ENCODE peak calls at places on chromosomes 13 and 19, in four cellular contexts. One of them, this sample, is unnamed. For H3K27me3, the result is how much of the 10 kb centered on the place peaks cover.

GRCh38 chr19:35862528-35862927 is 5.8 kb downstream of the KIRREL2 start:
- DNase-seq in AG04450: no peak
- DNase-seq in HAP-1: no peak
- DNase-seq in H9: no peak
- DNase-seq in this sample: no peak

GRCh38 chr19:43532962-43533545 is at the start of gene ZNF575:
- DNase-seq in AG04450: peak
- DNase-seq in HAP-1: peak
- DNase-seq in H9: peak
- DNase-seq in this sample: peak

GRCh38 chr19:38062959-38063786 is 156.2 kb downstream of the SIPA1L3 start:
- DNase-seq in AG04450: no peak
- DNase-seq in HAP-1: no peak
- DNase-seq in H9: no peak
- DNase-seq in this sample: peak

GRCh38 chr13:93217701-93218100 is 8.9 kb upstream of the GPC6 start:
- DNase-seq in AG04450: no peak
- DNase-seq in HAP-1: peak
- DNase-seq in H9: no peak
- DNase-seq in this sample: no peak

GRCh38 chr13:55106509-55106908 is 2034.2 kb upstream of the PRR20A start:
- DNase-seq in AG04450: no peak
- DNase-seq in HAP-1: no peak
- DNase-seq in H9: no peak
- DNase-seq in this sample: no peak

GRCh38 chr13:112510002-112510780 is 77.8 kb downstream of the TUBGCP3 start:
- DNase-seq in AG04450: peak
- DNase-seq in HAP-1: peak
- DNase-seq in H9: peak
- DNase-seq in this sample: no peak

GRCh38 chr13:53010374-53011105 is 18.1 kb upstream of the OLFM4 start:
- DNase-seq in AG04450: no peak
- DNase-seq in HAP-1: no peak
- DNase-seq in H9: no peak
- DNase-seq in this sample: no peak

GRCh38 chr19:18856385-18857126 is 24.8 kb downstream of the UPF1 start:
- DNase-seq in AG04450: no peak
- DNase-seq in HAP-1: peak
- DNase-seq in H9: no peak
- DNase-seq in this sample: no peak

GRCh38 chr13:24625870-24626419 is 54.3 kb upstream of the ATP12A start:
- DNase-seq in AG04450: no peak
- DNase-seq in HAP-1: no peak
- DNase-seq in H9: no peak
- DNase-seq in this sample: no peak

GRCh38 chr13:21318891-21319532 is 140.1 kb downstream of the ZDHHC20 start:
- DNase-seq in AG04450: no peak
- DNase-seq in HAP-1: no peak
- DNase-seq in H9: no peak
- DNase-seq in this sample: no peak

GRCh38 chr19:42185281-42185680 is 32.2 kb downstream of the DEDD2 start:
- DNase-seq in AG04450: no peak
- DNase-seq in HAP-1: no peak
- DNase-seq in H9: no peak
- DNase-seq in this sample: no peak

GRCh38 chr13:107266657-107267056 is 698.7 kb upstream of the ARGLU1 start:
- DNase-seq in AG04450: no peak
- DNase-seq in HAP-1: no peak
- DNase-seq in H9: no peak
- DNase-seq in this sample: no peak

GRCh38 chr13:60591348-60591747 is 194.3 kb downstream of the TDRD3 start:
- DNase-seq in AG04450: no peak
- DNase-seq in HAP-1: peak
- DNase-seq in H9: no peak
- DNase-seq in this sample: no peak

GRCh38 chr13:62387642-62388041 is 972.0 kb upstream of the PCDH20 start:
- DNase-seq in AG04450: peak
- DNase-seq in HAP-1: no peak
- DNase-seq in H9: no peak
- DNase-seq in this sample: no peak

GRCh38 chr19:34173145-34173956 is 1.0 kb downstream of the LSM14A start:
- DNase-seq in AG04450: no peak
- DNase-seq in HAP-1: peak
- DNase-seq in H9: peak
- DNase-seq in this sample: no peak

GRCh38 chr13:40206241-40207109 is 460.0 kb downstream of the FOXO1 start:
- DNase-seq in AG04450: no peak
- DNase-seq in HAP-1: no peak
- DNase-seq in H9: no peak
- DNase-seq in this sample: no peak

GRCh38 chr19:48271531-48272151 is 1.8 kb downstream of the ZNF114 start:
- DNase-seq in AG04450: no peak
- DNase-seq in HAP-1: peak
- DNase-seq in H9: peak
- DNase-seq in this sample: no peak

GRCh38 chr19:6362024-6362344 is 653 bp downstream of the CLPP start:
- DNase-seq in AG04450: no peak
- DNase-seq in HAP-1: no peak
- DNase-seq in H9: no peak
- DNase-seq in this sample: peak

GRCh38 chr13:112444001-112444311 is 67.8 kb downstream of the SPACA7 start:
- DNase-seq in AG04450: no peak
- DNase-seq in HAP-1: peak
- DNase-seq in H9: peak
- DNase-seq in this sample: peak

GRCh38 chr13:20118268-20119140 is 42.3 kb downstream of the GJA3 start:
- DNase-seq in AG04450: no peak
- DNase-seq in HAP-1: no peak
- DNase-seq in H9: peak
- DNase-seq in this sample: peak

GRCh38 chr13:32001392-32001768 is 30.2 kb upstream of the FRY start:
- DNase-seq in AG04450: no peak
- DNase-seq in HAP-1: peak
- DNase-seq in H9: peak
- DNase-seq in this sample: no peak

GRCh38 chr13:36294061-36294460 is 3.6 kb downstream of the CCDC169 start:
- DNase-seq in AG04450: no peak
- DNase-seq in HAP-1: no peak
- DNase-seq in H9: no peak
- DNase-seq in this sample: no peak

GRCh38 chr19:19655641-19656343 is 7.7 kb downstream of the ATP13A1 start:
- DNase-seq in AG04450: no peak
- DNase-seq in HAP-1: no peak
- DNase-seq in H9: no peak
- DNase-seq in this sample: no peak

GRCh38 chr13:90615236-90615635 is 732.3 kb upstream of the MIR17HG start:
- DNase-seq in AG04450: no peak
- DNase-seq in HAP-1: no peak
- DNase-seq in H9: no peak
- DNase-seq in this sample: no peak

GRCh38 chr13:75537401-75538365 is at the start of gene COMMD6:
- DNase-seq in AG04450: peak
- DNase-seq in HAP-1: peak
- DNase-seq in H9: peak
- DNase-seq in this sample: peak

GRCh38 chr19:10112895-10113591 is 1.6 kb downstream of the P2RY11 start:
- DNase-seq in AG04450: no peak
- DNase-seq in HAP-1: peak
- DNase-seq in H9: peak
- DNase-seq in this sample: no peak

GRCh38 chr13:23674795-23675640 is 104.8 kb downstream of the TNFRSF19 start:
- DNase-seq in AG04450: peak
- DNase-seq in HAP-1: no peak
- DNase-seq in H9: no peak
- DNase-seq in this sample: no peak

GRCh38 chr13:112759053-112759452 is 69.2 kb downstream of the ATP11A start:
- DNase-seq in AG04450: no peak
- DNase-seq in HAP-1: no peak
- DNase-seq in H9: no peak
- DNase-seq in this sample: no peak

GRCh38 chr19:36136975-36137686 is 2.7 kb upstream of the CAPNS1 start:
- DNase-seq in AG04450: no peak
- DNase-seq in HAP-1: no peak
- DNase-seq in H9: no peak
- DNase-seq in this sample: peak

GRCh38 chr19:33064117-33064777 is 441 bp downstream of the RHPN2 start:
- DNase-seq in AG04450: no peak
- DNase-seq in HAP-1: peak
- DNase-seq in H9: peak
- DNase-seq in this sample: no peak

GRCh38 chr19:13492128-13492527 is 14.2 kb downstream of the CACNA1A start:
- DNase-seq in AG04450: peak
- DNase-seq in HAP-1: no peak
- DNase-seq in H9: no peak
- DNase-seq in this sample: no peak

GRCh38 chr13:110290811-110291210 is 16.1 kb downstream of the COL4A1 start:
- DNase-seq in AG04450: no peak
- DNase-seq in HAP-1: no peak
- DNase-seq in H9: no peak
- DNase-seq in this sample: peak

GRCh38 chr13:46134961-46135522 is 30.2 kb upstream of the CPB2 start:
- DNase-seq in AG04450: no peak
- DNase-seq in HAP-1: no peak
- DNase-seq in H9: peak
- DNase-seq in this sample: no peak

GRCh38 chr19:14536926-14537692 is 7.7 kb downstream of the TECR start:
- DNase-seq in AG04450: no peak
- DNase-seq in HAP-1: peak
- DNase-seq in H9: peak
- DNase-seq in this sample: no peak

GRCh38 chr13:96090240-96091101 is 564 bp downstream of the HS6ST3 start:
- DNase-seq in AG04450: no peak
- DNase-seq in HAP-1: peak
- DNase-seq in H9: peak
- DNase-seq in this sample: no peak
- H3K27me3 ChIP-seq in AG04450: under half
- H3K27me3 ChIP-seq in HAP-1: under half
- H3K27me3 ChIP-seq in H9: under half
- H3K27me3 ChIP-seq in this sample: half or more

DNA sequence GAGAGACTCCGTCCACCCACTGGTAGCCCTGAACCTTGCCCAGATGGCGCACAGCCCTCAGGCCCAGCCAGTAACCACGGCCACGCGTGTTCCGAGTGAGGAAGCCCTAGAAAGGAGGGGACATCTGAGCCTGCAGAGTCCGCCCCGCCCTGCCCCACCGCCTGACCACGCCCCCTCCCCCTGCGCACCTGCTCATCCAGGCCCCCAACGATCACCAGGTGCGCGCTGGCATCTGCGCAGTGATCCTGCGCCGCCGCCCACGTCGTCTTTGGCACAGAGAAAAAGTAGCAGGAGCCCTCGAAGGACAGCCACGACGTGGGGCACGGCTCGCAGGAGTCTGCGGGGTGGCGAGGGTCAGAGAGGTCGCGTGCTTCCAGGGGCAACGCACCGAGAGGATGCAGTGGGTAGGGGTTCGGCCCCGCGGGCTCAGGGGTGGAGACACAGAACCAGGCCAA is 2.1 kb downstream of the CLEC4G start:
- DNase-seq in AG04450: no peak
- DNase-seq in HAP-1: no peak
- DNase-seq in H9: peak
- DNase-seq in this sample: no peak
- H3K27me3 ChIP-seq in AG04450: under half
- H3K27me3 ChIP-seq in HAP-1: under half
- H3K27me3 ChIP-seq in H9: under half
- H3K27me3 ChIP-seq in this sample: under half

GRCh38 chr19:9010693-9011092 is 484 bp upstream of the MUC16 start:
- DNase-seq in AG04450: no peak
- DNase-seq in HAP-1: no peak
- DNase-seq in H9: no peak
- DNase-seq in this sample: no peak
- H3K27me3 ChIP-seq in AG04450: under half
- H3K27me3 ChIP-seq in HAP-1: under half
- H3K27me3 ChIP-seq in H9: under half
- H3K27me3 ChIP-seq in this sample: under half

GRCh38 chr13:30039506-30039905 is 189.1 kb upstream of the UBL3 start:
- DNase-seq in AG04450: no peak
- DNase-seq in HAP-1: no peak
- DNase-seq in H9: no peak
- DNase-seq in this sample: no peak

GRCh38 chr13:30037766-30038165 is 187.3 kb upstream of the UBL3 start:
- DNase-seq in AG04450: no peak
- DNase-seq in HAP-1: no peak
- DNase-seq in H9: no peak
- DNase-seq in this sample: no peak

GRCh38 chr13:30042272-30042671 is 191.9 kb upstream of the UBL3 start:
- DNase-seq in AG04450: no peak
- DNase-seq in HAP-1: no peak
- DNase-seq in H9: no peak
- DNase-seq in this sample: no peak

GRCh38 chr13:30037306-30037705 is 186.9 kb upstream of the UBL3 start:
- DNase-seq in AG04450: no peak
- DNase-seq in HAP-1: no peak
- DNase-seq in H9: peak
- DNase-seq in this sample: no peak

GRCh38 chr13:30038884-30039283 is 188.5 kb upstream of the UBL3 start:
- DNase-seq in AG04450: no peak
- DNase-seq in HAP-1: peak
- DNase-seq in H9: no peak
- DNase-seq in this sample: no peak
- H3K27me3 ChIP-seq in AG04450: under half
- H3K27me3 ChIP-seq in HAP-1: under half
- H3K27me3 ChIP-seq in H9: under half
- H3K27me3 ChIP-seq in this sample: under half

DNA sequence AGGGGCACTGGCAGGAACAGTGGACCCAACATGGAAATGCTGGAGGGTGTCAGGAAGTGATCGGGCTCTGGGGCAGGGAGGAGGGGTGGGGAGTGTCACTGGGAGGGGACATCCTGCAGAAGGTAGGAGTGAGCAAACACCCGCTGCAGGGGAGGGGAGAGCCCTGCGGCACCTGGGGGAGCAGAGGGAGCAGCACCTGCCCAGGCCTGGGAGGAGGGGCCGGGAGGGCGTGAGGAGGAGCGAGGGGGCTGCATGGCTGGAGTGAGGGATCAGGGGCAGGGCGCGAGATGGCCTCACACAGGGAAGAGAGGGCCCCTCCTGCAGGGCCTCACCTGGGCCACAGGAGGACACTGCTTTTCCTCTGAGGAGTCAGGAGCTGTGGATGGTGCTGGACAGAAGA is 4.1 kb downstream of the KLK2 start:
- DNase-seq in AG04450: no peak
- DNase-seq in HAP-1: no peak
- DNase-seq in H9: peak
- DNase-seq in this sample: no peak
- H3K27me3 ChIP-seq in AG04450: under half
- H3K27me3 ChIP-seq in HAP-1: under half
- H3K27me3 ChIP-seq in H9: under half
- H3K27me3 ChIP-seq in this sample: under half